ENCODE peak calls at places on chromosome 1, in ten cellular contexts. H is BJ, W is fibroblast of villous mesenchyme, E is fibroblast of lung, L is Caco-2, D is ovary, P is stomach, M is astrocyte of the spinal cord, C is cardiac muscle cell, Y is neural crest cell. V is an unnamed sample.

GRCh38 chr1:22798083-22798482 is 87.4 kb downstream of the EPHB2 start:
- DNase-seq in H (no peak), W (no peak), E (no peak), L (no peak), D (no peak), P (no peak), M (no peak), C (no peak), Y (no peak), V (no peak)

GRCh38 chr1:223143760-223144248 is 756 bp upstream of the TLR5 start:
- DNase-seq in H (no peak), W (no peak), E (no peak), L (no peak), D (peak), P (peak), M (no peak), C (peak), Y (no peak), V (no peak)

GRCh38 chr1:53341521-53341895 is 13.6 kb upstream of the LRP8 start:
- DNase-seq in H (no peak), W (no peak), E (no peak), L (no peak), D (no peak), P (peak), M (no peak), C (no peak), Y (no peak), V (no peak)

GRCh38 chr1:119373465-119373864 is 4.9 kb downstream of the HAO2 start:
- DNase-seq in H (no peak), W (no peak), E (no peak), L (no peak), D (no peak), P (no peak), M (peak), C (no peak), Y (no peak), V (peak)

GRCh38 chr1:40039757-40040510 is 595 bp upstream of the CAP1 start:
- DNase-seq in H (peak), W (peak), E (peak), L (peak), D (peak), P (peak), M (peak), C (peak), Y (peak), V (peak)

GRCh38 chr1:110672001-110672752 is 2.6 kb downstream of the KCNA3 start:
- DNase-seq in H (peak), W (peak), E (peak), L (peak), D (no peak), P (no peak), M (no peak), C (no peak), Y (peak), V (no peak)

GRCh38 chr1:8374812-8375211 is 56.9 kb downstream of the SLC45A1 start:
- DNase-seq in H (no peak), W (no peak), E (peak), L (peak), D (no peak), P (peak), M (peak), C (no peak), Y (no peak), V (peak)

GRCh38 chr1:228058981-228059535 is 23.4 kb upstream of the ARF1 start:
- DNase-seq in H (no peak), W (no peak), E (no peak), L (no peak), D (no peak), P (no peak), M (no peak), C (no peak), Y (no peak), V (no peak)

GRCh38 chr1:246828818-246829217 is 102.9 kb downstream of the AHCTF1 start:
- DNase-seq in H (no peak), W (no peak), E (no peak), L (no peak), D (no peak), P (no peak), M (no peak), C (no peak), Y (no peak), V (no peak)

GRCh38 chr1:228242313-228242864 is 34.5 kb downstream of the OBSCN start:
- DNase-seq in H (no peak), W (no peak), E (no peak), L (no peak), D (no peak), P (no peak), M (no peak), C (no peak), Y (no peak), V (no peak)

GRCh38 chr1:157671895-157672294 is 28.7 kb downstream of the FCRL3 start:
- DNase-seq in H (no peak), W (no peak), E (no peak), L (no peak), D (no peak), P (no peak), M (no peak), C (no peak), Y (no peak), V (no peak)

GRCh38 chr1:243705585-243705984 is 144.5 kb downstream of the AKT3 start:
- DNase-seq in H (no peak), W (no peak), E (no peak), L (no peak), D (no peak), P (no peak), M (no peak), C (no peak), Y (no peak), V (no peak)

GRCh38 chr1:168178227-168178637 is 530 bp upstream of the TIPRL start:
- DNase-seq in H (no peak), W (no peak), E (no peak), L (no peak), D (no peak), P (no peak), M (no peak), C (no peak), Y (no peak), V (no peak)

GRCh38 chr1:154609398-154610380 is 1.7 kb upstream of the ADAR start:
- DNase-seq in H (no peak), W (no peak), E (no peak), L (no peak), D (no peak), P (no peak), M (no peak), C (no peak), Y (no peak), V (no peak)

GRCh38 chr1:1370771-1371300 is 4.2 kb downstream of the AURKAIP1 start:
- DNase-seq in H (no peak), W (no peak), E (no peak), L (no peak), D (no peak), P (no peak), M (no peak), C (no peak), Y (no peak), V (no peak)

GRCh38 chr1:24321712-24322635 is 2.8 kb downstream of the GRHL3 start:
- DNase-seq in H (peak), W (peak), E (peak), L (peak), D (peak), P (peak), M (peak), C (peak), Y (peak), V (peak)

GRCh38 chr1:24322636-24323177 is 3.5 kb downstream of the GRHL3 start:
- DNase-seq in H (no peak), W (no peak), E (peak), L (no peak), D (no peak), P (no peak), M (no peak), C (no peak), Y (no peak), V (no peak)

GRCh38 chr1:24321150-24321549 is 2.0 kb downstream of the GRHL3 start:
- DNase-seq in H (no peak), W (no peak), E (no peak), L (no peak), D (no peak), P (no peak), M (no peak), C (no peak), Y (no peak), V (no peak)

GRCh38 chr1:24324903-24325302 is 5.7 kb downstream of the GRHL3 start:
- DNase-seq in H (no peak), W (no peak), E (no peak), L (no peak), D (no peak), P (no peak), M (no peak), C (no peak), Y (no peak), V (no peak)

DNA sequence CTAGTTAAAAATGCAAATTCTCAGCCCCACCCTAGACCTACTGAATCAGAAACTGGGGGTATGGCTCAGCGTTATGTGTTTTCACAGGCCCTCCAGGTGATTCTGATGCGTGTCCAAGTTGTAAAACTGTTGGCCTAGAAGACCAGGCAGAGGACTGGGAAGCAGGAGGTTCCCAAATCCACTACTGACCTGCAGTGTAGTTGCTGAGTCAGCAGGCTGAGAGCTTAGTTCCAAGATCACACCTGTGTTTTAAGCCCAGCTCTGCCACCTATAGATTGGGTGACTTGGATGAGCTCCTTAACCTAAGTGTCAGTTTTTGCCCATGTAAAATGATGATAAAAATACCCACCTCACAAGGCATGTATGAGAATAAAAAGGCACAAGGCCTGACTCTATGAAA is 4.1 kb downstream of the GRHL3 start:
- DNase-seq in H (no peak), W (no peak), E (no peak), L (no peak), D (no peak), P (no peak), M (no peak), C (no peak), Y (no peak), V (no peak)
- TF ChIP-seq CTCF in H (no peak), W (no peak), E (no peak), L (no peak), D (no peak), P (no peak), M (no peak), C (no peak), Y (no peak), V (no peak)

GRCh38 chr1:150484861-150485260 is 2.4 kb upstream of the TARS2 start:
- DNase-seq in H (no peak), W (peak), E (no peak), L (peak), D (no peak), P (no peak), M (peak), C (no peak), Y (no peak), V (no peak)

GRCh38 chr1:150487763-150488115 is 520 bp downstream of the TARS2 start:
- DNase-seq in H (no peak), W (no peak), E (no peak), L (no peak), D (no peak), P (no peak), M (no peak), C (no peak), Y (no peak), V (no peak)

GRCh38 chr1:150484431-150484830 is 2.8 kb upstream of the TARS2 start:
- DNase-seq in H (no peak), W (no peak), E (no peak), L (no peak), D (no peak), P (no peak), M (no peak), C (peak), Y (no peak), V (no peak)

DNA sequence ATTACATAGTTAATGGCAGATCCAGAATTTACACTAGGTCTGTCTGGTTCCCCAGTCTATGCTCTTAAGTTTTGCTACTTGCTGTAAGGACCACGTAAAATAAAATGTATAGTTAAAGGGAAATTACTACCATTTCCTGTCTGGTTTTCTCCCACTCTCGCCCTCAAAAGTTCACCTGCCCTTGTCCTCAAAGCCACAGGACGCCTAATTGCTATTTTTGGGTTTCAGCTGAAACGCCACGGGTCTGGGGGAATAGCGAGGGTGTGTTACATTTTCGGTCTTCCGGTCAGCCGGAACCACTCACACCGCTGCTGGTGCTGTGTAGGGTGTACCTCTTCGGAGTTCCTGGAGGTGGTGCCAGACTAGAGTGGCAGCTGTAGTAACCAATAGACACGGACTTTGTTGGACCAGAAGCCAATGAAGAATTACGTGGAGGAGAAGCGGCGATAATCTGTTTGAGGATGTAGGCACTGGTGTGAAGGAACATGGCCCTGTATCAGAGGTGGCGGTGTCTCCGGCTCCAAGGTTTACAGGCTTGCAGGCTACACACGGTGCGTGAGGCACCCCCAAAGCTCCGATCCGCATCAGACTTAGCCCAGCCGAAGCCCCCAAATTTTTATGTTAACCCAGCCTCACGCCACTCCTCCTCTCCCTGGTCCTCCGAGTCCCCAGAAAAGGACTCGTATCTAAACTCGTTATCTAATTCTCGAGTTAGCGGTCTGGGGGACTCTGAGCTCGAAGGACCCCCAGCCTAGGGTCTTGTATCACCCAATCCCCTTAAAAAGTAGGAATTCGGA is at the start of gene TARS2:
- DNase-seq in H (peak), W (peak), E (peak), L (peak), D (peak), P (peak), M (peak), C (peak), Y (peak), V (peak)
- TF ChIP-seq CTCF in H (peak), W (peak), E (no peak), L (no peak), D (peak), P (no peak), M (peak), C (no peak), Y (peak), V (peak)

DNA sequence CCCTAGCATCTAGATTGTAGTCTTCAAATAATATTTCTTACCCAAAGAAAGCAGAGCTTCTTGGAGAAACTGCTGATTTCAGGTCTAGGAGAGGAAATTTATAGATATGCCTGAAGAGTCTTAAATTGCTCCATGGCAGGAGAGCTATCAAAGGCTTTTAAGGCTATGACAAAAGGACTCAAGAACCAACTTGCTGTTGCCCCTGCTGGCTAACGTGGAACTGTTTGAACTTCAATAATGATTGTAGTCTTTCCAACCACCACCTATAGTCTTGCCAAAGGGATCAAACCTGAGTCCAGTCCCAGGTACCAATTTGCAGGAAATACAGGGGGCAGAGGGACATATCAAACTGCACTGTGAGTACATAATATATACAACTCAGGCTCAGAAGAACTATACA is 336.2 kb upstream of the ESRRG start:
- DNase-seq in H (no peak), W (no peak), E (no peak), L (no peak), D (no peak), P (no peak), M (no peak), C (no peak), Y (no peak), V (no peak)
- TF ChIP-seq CTCF in H (no peak), W (no peak), E (no peak), L (no peak), D (no peak), P (no peak), M (no peak), C (no peak), Y (no peak), V (no peak)

DNA sequence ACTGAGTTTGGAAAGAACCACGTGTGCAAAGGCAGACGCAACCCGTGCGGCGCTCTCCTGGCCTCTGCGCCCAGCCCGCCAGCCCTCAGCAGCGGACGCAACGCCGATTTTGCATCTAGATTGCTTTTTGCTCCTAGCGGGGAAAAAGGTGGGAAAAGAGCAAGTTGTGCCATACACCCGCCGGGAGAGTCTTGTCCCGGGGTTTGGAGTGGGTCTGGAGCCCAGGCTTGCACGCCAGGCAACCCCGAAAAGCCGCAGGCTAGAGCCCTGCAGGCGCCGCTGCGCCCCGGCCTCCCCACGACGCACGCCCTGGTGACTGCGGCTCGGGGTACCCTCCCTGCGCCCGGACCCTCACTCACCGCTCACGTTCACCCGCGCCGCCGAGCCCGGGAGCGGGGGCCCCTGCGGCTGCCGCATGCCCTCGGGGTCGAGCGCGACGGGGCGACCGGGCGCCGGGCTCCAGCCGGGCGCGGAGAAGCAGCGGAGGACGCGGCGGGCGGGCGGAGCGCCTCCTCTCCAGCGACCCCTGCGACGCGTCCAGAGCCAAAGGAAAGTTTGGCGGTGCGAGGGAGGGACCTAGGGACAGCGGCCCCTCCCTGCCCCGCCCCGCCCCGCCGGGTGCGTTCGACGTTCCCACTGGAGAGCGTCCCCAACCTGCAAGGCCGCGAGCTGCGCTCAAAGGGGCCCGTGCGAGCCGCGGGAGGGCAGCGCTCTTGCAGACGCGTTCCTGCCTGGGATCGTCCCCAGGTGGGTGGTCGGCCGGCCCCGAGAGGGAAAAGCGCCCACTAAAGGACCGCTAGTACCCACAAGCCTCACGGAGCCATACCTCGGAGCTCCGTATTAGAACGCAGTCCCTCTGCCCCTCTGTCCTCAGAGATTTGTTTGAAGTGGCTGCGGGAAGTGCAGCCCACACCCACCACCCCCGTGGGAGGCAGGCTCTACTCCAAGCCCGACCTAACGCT is at the start of gene LPAR3:
- DNase-seq in H (no peak), W (peak), E (peak), L (peak), D (no peak), P (no peak), M (no peak), C (peak), Y (peak), V (no peak)
- TF ChIP-seq CTCF in H (no peak), W (no peak), E (no peak), L (no peak), D (no peak), P (no peak), M (no peak), C (no peak), Y (peak), V (no peak)

GRCh38 chr1:205275916-205276315 is 45.6 kb downstream of the NUAK2 start:
- DNase-seq in H (no peak), W (no peak), E (no peak), L (no peak), D (no peak), P (no peak), M (no peak), C (no peak), Y (no peak), V (no peak)

GRCh38 chr1:205273551-205273982 is 45.8 kb downstream of the TMCC2 start:
- DNase-seq in H (no peak), W (peak), E (peak), L (peak), D (peak), P (peak), M (peak), C (peak), Y (peak), V (peak)

GRCh38 chr1:205276334-205277065 is 45.0 kb downstream of the NUAK2 start:
- DNase-seq in H (no peak), W (no peak), E (no peak), L (no peak), D (no peak), P (no peak), M (no peak), C (no peak), Y (no peak), V (no peak)

GRCh38 chr1:205274041-205274691 is 46.4 kb downstream of the TMCC2 start:
- DNase-seq in H (no peak), W (no peak), E (no peak), L (peak), D (no peak), P (no peak), M (no peak), C (no peak), Y (no peak), V (no peak)

DNA sequence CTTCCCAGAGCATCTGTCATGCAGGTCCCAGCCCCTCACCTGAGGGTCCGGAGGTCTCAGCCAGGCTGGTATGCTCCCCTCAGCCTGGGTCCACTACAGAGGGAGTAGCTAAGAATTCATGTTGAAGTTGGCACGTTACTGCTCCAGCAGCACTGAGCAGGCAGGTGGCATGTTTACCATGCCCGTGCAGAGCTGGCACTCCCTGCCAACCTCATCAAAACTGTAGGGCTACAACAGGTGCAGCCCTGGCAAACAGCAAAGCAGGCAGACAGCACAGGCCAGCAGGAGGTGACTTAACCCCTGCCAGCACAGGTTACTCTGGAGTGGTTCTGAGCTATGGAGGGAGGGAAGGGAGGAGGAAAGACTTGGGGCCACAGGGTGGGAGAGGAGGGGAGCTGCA is 46.4 kb downstream of the NUAK2 start:
- DNase-seq in H (no peak), W (no peak), E (no peak), L (no peak), D (no peak), P (peak), M (no peak), C (no peak), Y (no peak), V (no peak)
- TF ChIP-seq CTCF in H (no peak), W (no peak), E (no peak), L (no peak), D (no peak), P (no peak), M (no peak), C (no peak), Y (no peak), V (no peak)

GRCh38 chr1:148334339-148335130 is 148.6 kb downstream of the PPIAL4G start:
- DNase-seq in H (no peak), W (peak), E (peak), L (peak), D (peak), P (peak), M (peak), C (peak), Y (peak), V (peak)
- TF ChIP-seq CTCF in H (no peak), W (no peak), E (no peak), L (no peak), D (no peak), P (no peak), M (no peak), C (no peak), Y (no peak), V (peak)

V was measured in brain microvascular endothelial cell.